ENCODE peak calls at places on chromosomes 3 and 15, in nine cellular contexts. L, K, U, G, R, B, E, W and M are unnamed samples.

GRCh38 chr3:44248152-44248551 is 6.5 kb downstream of the TOPAZ1 start:
- DNase-seq in G (no peak), K (no peak), U (no peak), E (no peak), R (no peak), B (no peak), L (no peak), W (no peak), M (no peak)

GRCh38 chr3:106617276-106617675 is 748.5 kb upstream of the CBLB start:
- DNase-seq in K (no peak), L (no peak), B (no peak), E (no peak), U (no peak), W (no peak), R (no peak), G (no peak), M (no peak)

GRCh38 chr3:172550347-172550943 is 27.2 kb upstream of the TNFSF10 start:
- DNase-seq in E (no peak), G (no peak), U (no peak), B (no peak), L (peak), R (no peak), K (peak), W (no peak), M (no peak)

GRCh38 chr15:73399163-73399562 is 30.4 kb upstream of the HCN4 start:
- DNase-seq in L (no peak), G (no peak), B (no peak), U (no peak), E (no peak), R (no peak), W (no peak), K (no peak), M (no peak)

GRCh38 chr3:62718515-62719320 is 156.5 kb downstream of the CADPS start:
- DNase-seq in K (no peak), U (no peak), G (no peak), W (no peak), L (peak), R (no peak), B (no peak), E (no peak), M (no peak)

GRCh38 chr15:86879250-86880229 is 799.9 kb downstream of the AGBL1 start:
- DNase-seq in W (no peak), U (peak), E (no peak), L (peak), G (no peak), B (no peak), K (no peak), R (no peak), M (no peak)

GRCh38 chr3:154430014-154430413 is at the start of gene GPR149:
- DNase-seq in E (no peak), W (no peak), K (no peak), B (no peak), G (peak), R (no peak), L (no peak), U (no peak), M (no peak)

GRCh38 chr3:153396581-153396980 is 234.6 kb downstream of the RAP2B start:
- DNase-seq in L (no peak), K (no peak), R (no peak), G (no peak), B (no peak), E (no peak), U (no peak), W (no peak), M (no peak)

GRCh38 chr3:58874795-58875194 is 175.0 kb downstream of the CFAP20DC start:
- DNase-seq in G (no peak), W (no peak), U (no peak), B (no peak), E (no peak), L (no peak), K (no peak), R (no peak), M (peak)

GRCh38 chr15:49731187-49731828 is 110.5 kb downstream of the DTWD1 start:
- DNase-seq in L (no peak), U (no peak), R (no peak), G (no peak), W (no peak), B (no peak), K (peak), E (no peak), M (no peak)

GRCh38 chr3:45176912-45177311 is 30.7 kb upstream of the CDCP1 start:
- DNase-seq in U (no peak), R (no peak), E (no peak), W (no peak), L (no peak), B (no peak), G (no peak), K (no peak), M (no peak)

GRCh38 chr3:79358327-79358726 is 409.5 kb downstream of the ROBO1 start:
- DNase-seq in U (no peak), R (no peak), E (no peak), L (no peak), K (no peak), B (no peak), G (no peak), W (no peak), M (no peak)

GRCh38 chr15:92393287-92393993 is at the start of gene ST8SIA2:
- DNase-seq in U (peak), W (no peak), K (peak), G (peak), B (no peak), E (no peak), R (peak), L (no peak), M (peak)

GRCh38 chr3:181725033-181725775 is 13.5 kb downstream of the SOX2 start:
- DNase-seq in R (no peak), U (no peak), G (no peak), E (no peak), W (no peak), K (no peak), L (no peak), B (no peak), M (no peak)

GRCh38 chr3:181727122-181728036 is 15.7 kb downstream of the SOX2 start:
- DNase-seq in G (no peak), E (peak), K (no peak), W (no peak), B (no peak), L (no peak), R (no peak), U (no peak), M (no peak)

GRCh38 chr3:181728470-181728869 is 16.7 kb downstream of the SOX2 start:
- DNase-seq in E (no peak), U (no peak), G (no peak), W (no peak), R (no peak), B (no peak), L (no peak), K (no peak), M (no peak)

GRCh38 chr3:181725830-181726229 is 14.1 kb downstream of the SOX2 start:
- DNase-seq in L (peak), B (no peak), R (peak), K (no peak), G (no peak), U (no peak), W (no peak), E (no peak), M (no peak)

GRCh38 chr3:181726351-181727121 is 14.8 kb downstream of the SOX2 start:
- DNase-seq in L (peak), E (no peak), K (no peak), R (peak), W (no peak), U (no peak), B (no peak), G (no peak), M (no peak)
- TF ChIP-seq CTCF in L (peak), E (no peak), K (no peak), R (peak), W (no peak), U (no peak), B (no peak), G (no peak), M (no peak)

DNA sequence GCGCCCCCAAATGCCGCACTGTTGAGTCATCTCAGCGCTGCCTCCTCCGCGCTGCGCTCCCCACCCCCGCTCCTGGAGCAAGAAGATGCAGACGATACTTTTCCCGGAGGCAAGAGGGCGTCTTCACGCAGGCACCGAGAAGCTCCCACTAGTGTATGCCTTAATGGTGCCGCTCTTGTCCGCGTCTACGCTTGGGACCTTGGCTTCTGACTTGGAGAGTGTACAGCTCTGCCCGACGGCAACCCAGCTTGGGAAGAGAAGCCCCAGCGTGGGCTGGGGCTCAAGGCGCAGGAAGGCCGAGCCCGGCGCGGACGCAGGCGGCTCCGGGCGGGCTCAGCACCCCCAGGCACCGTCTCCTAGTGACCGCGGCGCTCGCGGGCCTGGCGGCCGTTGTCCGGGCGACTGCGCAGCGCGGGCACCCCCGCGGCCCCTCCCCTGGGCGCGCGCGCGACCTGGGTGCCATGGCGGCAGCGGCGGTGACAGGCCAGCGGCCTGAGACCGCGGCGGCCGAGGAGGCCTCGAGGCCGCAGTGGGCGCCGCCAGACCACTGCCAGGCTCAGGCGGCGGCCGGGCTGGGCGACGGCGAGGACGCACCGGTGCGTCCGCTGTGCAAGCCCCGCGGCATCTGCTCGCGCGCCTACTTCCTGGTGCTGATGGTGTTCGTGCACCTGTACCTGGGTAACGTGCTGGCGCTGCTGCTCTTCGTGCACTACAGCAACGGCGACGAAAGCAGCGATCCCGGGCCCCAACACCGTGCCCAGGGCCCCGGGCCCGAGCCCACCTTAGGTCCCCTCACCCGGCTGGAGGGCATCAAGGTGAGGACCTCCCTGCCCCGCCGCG is at the start of gene P4HTM:
- DNase-seq in R (peak), L (no peak), E (peak), G (no peak), W (peak), K (peak), B (peak), U (peak), M (peak)
- TF ChIP-seq CTCF in R (peak), L (peak), E (peak), G (peak), W (peak), K (peak), B (no peak), U (peak), M (peak)

DNA sequence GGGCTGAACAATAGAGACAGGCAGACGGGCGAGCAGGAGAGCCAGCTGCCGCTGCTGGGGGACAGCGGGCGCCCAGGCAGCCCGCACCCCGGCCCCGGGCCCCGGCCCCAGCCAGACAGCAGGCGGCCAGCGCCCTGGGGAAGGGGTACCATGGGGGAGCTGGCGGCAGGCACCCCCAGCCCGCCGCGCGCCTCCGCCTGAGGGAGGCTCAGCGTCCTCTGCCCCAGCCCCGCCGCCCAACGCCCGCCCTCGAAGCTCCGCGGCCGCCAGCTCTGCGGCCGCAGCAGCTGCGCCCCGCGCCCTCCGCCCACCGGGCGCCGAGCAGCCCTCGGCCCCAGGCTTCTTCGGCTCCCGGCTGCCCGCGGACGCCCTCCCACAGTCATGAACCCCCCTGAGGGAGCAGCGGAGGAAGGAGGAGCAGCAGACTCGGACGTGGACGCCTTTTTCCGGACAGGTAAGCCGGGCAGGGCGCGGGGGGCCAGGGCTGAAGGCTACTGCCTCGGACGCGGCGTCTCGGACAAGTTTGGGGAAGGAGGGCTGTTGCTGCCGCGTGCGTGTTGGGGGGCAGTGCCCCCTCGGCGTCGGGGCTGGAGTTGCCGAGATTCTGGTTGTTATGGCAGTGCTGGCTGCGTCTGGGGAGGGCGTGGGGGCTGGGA is 41.6 kb upstream of the ROPN1 start:
- DNase-seq in L (no peak), K (no peak), U (peak), E (no peak), R (no peak), B (peak), G (no peak), W (peak), M (no peak)
- TF ChIP-seq CTCF in L (no peak), K (no peak), U (peak), E (no peak), R (peak), B (no peak), G (peak), W (no peak), M (no peak)

GRCh38 chr15:26106556-26106955 is 243.4 kb upstream of the ATP10A start:
- DNase-seq in G (no peak), L (no peak), E (no peak), R (no peak), K (no peak), W (no peak), U (no peak), B (no peak), M (no peak)

GRCh38 chr15:26098801-26099200 is 235.7 kb upstream of the ATP10A start:
- DNase-seq in E (no peak), K (no peak), L (no peak), G (no peak), U (no peak), R (no peak), W (no peak), B (no peak), M (no peak)

GRCh38 chr15:26101443-26101842 is 238.3 kb upstream of the ATP10A start:
- DNase-seq in W (no peak), L (no peak), G (no peak), R (no peak), E (no peak), K (no peak), B (no peak), U (no peak), M (no peak)

GRCh38 chr15:26102365-26102764 is 239.2 kb upstream of the ATP10A start:
- DNase-seq in R (no peak), U (no peak), E (no peak), K (no peak), G (no peak), B (no peak), L (no peak), W (no peak), M (no peak)

DNA sequence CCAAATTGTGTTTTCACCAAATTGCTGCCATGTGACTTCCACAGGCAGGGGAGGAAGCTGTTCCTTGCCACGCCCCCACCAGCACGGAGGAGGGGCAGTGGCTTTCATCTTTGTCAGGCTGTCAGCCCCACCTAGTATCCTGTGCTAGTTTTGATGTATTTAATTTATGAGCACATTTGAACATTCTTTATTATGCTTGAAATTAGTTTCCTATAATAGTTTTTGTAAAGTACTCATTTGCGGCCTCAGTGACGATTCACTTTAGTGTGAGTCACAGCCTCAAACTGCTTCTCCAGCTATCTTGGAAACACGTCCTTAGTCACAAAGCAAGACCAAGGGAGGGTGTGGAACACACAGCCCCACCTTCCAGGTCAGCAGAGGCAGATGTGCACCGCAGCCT is 239.9 kb upstream of the ATP10A start:
- DNase-seq in E (no peak), U (no peak), R (no peak), L (no peak), G (no peak), K (no peak), B (no peak), W (no peak), M (no peak)
- TF ChIP-seq CTCF in E (no peak), U (no peak), R (no peak), L (no peak), G (no peak), K (no peak), B (no peak), W (no peak), M (no peak)

GRCh38 chr15:42215854-42216829 is 8.0 kb upstream of the VPS39 start:
- DNase-seq in R (no peak), B (no peak), L (no peak), K (peak), G (no peak), U (no peak), W (no peak), E (peak), M (no peak)
- TF ChIP-seq CTCF in R (no peak), B (no peak), L (no peak), K (peak), G (peak), U (peak), W (no peak), E (no peak), M (peak)

DNA sequence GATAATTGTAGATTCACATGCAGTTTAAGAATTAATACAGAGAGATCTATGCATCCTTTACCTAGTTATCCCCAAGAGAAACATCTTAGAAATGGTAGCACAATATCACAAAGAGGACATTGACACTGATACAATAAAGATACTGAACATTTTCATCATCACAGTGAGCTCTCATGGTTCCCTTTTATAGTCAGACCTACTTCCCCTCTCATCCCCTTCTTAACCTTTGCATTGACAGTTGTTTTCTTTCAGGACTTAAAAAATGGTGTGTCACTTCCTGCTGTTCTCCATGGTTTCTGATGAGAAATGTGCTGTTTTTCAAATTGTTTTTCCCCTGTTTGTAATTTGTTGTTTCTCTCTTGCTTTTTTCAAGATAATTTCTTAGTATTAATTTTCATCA is 89.9 kb downstream of the SATB1 start:
- DNase-seq in L (no peak), W (no peak), U (no peak), G (no peak), B (no peak), E (peak), R (no peak), K (no peak), M (no peak)
- TF ChIP-seq CTCF in L (no peak), W (no peak), U (no peak), G (no peak), B (no peak), E (no peak), R (no peak), K (no peak), M (no peak)

GRCh38 chr3:186775999-186776398 is 7.4 kb upstream of the EIF4A2 start:
- DNase-seq in E (no peak), L (no peak), G (no peak), W (no peak), K (peak), U (no peak), R (no peak), B (no peak), M (no peak)
- TF ChIP-seq CTCF in E (no peak), L (no peak), G (no peak), W (no peak), K (peak), U (no peak), R (no peak), B (no peak), M (no peak)

DNA sequence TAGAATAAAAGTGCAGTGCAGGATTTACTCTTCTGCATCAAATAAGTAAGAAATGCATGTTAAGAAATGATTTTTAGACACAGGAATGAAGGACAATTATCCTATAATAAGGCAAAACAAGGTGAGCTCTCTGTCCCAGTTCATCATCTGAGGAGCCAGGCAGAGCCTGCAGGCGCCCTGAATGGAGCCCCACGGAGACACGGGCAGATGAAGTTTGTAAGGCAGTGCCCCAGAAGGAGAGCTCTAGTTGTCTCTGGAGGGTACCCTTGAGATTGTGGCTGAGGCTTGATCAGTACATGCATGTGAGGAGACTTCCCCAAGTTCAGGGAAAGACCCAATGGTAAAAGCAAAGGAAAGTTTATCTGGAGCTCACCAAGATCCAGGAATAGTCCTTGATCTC is 50.3 kb downstream of the ATP10A start:
- DNase-seq in W (no peak), B (no peak), L (no peak), R (no peak), G (no peak), U (no peak), K (no peak), E (no peak), M (no peak)
- TF ChIP-seq CTCF in W (no peak), B (no peak), L (no peak), R (no peak), G (no peak), U (no peak), K (no peak), E (no peak), M (no peak)

GRCh38 chr3:119558528-119559339 is 680 bp downstream of the CD80 start:
- DNase-seq in W (no peak), K (no peak), L (no peak), U (no peak), E (no peak), G (no peak), R (no peak), B (no peak), M (no peak)

GRCh38 chr3:119560160-119560559 is 746 bp upstream of the CD80 start:
- DNase-seq in L (no peak), K (no peak), U (no peak), G (no peak), R (no peak), W (no peak), B (no peak), E (no peak), M (no peak)

GRCh38 chr3:119557874-119558264 is 1.5 kb downstream of the CD80 start:
- DNase-seq in K (no peak), R (no peak), G (no peak), U (no peak), W (no peak), B (no peak), E (no peak), L (no peak), M (no peak)

GRCh38 chr3:119557192-119557873 is 2.1 kb downstream of the CD80 start:
- DNase-seq in K (no peak), L (no peak), W (no peak), U (no peak), R (no peak), E (no peak), G (no peak), B (no peak), M (no peak)

DNA sequence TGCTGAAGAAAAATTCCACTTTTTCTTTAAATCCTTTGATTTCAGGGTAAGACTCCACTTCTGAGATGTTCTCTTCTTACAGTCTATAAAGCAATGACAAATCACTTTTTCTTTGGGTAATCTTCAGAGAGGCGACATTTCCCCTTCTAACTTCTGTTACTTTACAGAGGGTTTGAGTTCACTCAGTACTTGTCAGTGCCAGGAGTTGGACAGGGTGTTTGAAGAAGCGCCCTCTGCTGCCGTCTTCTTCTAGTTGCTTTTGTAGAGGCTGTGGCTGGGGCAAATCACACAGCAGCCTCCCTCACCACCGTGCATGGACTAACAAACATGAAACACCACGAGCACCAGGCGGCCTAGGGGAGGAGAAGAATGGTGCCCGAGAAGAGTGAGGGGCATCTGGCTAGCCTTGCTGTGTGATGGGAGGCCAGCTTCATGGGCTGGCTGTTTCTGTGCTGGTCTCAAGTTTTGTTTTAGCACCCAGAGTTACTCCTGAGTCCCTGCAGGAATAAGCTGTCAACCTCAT is at the start of gene CD80:
- DNase-seq in L (no peak), G (no peak), U (peak), E (peak), W (peak), R (peak), K (peak), B (no peak), M (peak)
- TF ChIP-seq CTCF in L (no peak), G (no peak), U (peak), E (peak), W (peak), R (peak), K (peak), B (peak), M (peak)

GRCh38 chr3:50111757-50112156 is 23.0 kb downstream of the RBM5 start:
- DNase-seq in K (no peak), R (no peak), U (no peak), E (no peak), L (no peak), G (no peak), B (no peak), W (no peak), M (no peak)
- TF ChIP-seq CTCF in K (no peak), R (no peak), U (no peak), E (no peak), L (no peak), G (no peak), B (no peak), W (no peak), M (no peak)